ENCODE peak calls at places on chromosomes 4 and X, in nine cellular contexts. M, O, B, V, X, Y, D, E and W are unnamed samples.
A peak's percentile ranks its signal among the peaks of the same experiment; 100 is the strongest.

GRCh38 chr4:74659576-74660411 is 134.5 kb downstream of the BTC start:
- DNase-seq in E (no peak), B (no peak), Y (no peak), X (no peak), V (no peak), D (no peak), O (no peak), M (no peak), W (no peak)

GRCh38 chrX:19388741-19389140 is 45.0 kb downstream of the PDHA1 start:
- DNase-seq in X (no peak), M (no peak), D (no peak), E (no peak), O (no peak), B (no peak), Y (no peak), V (no peak), W (no peak)

GRCh38 chr4:184684491-184685189 is 35.1 kb downstream of the PRIMPOL start:
- DNase-seq in V (no peak), E (no peak), M (no peak), Y (no peak), D (no peak), O (no peak), B (no peak), X (no peak), W (no peak)

GRCh38 chr4:153465922-153466636 is at the start of gene TMEM131L:
- DNase-seq in V (peak; percentile 27), M (no peak), E (peak; percentile 69), D (peak; percentile 90), O (peak; percentile 67), Y (peak; percentile 49), X (peak; percentile 14), B (peak; percentile 67), W (peak; percentile 67)

GRCh38 chr4:105934381-105934780 is 39.1 kb downstream of the NPNT start:
- DNase-seq in O (no peak), E (no peak), Y (no peak), V (no peak), B (no peak), M (no peak), X (no peak), D (no peak), W (no peak)

GRCh38 chr4:1549638-1550035 is 134.5 kb downstream of the FAM53A start:
- DNase-seq in V (no peak), M (no peak), D (no peak), X (no peak), Y (no peak), O (no peak), B (no peak), E (no peak), W (no peak)

GRCh38 chrX:111719426-111720210 is 38.6 kb downstream of the ALG13 start:
- DNase-seq in M (no peak), B (no peak), Y (no peak), X (peak; percentile 4), E (no peak), D (no peak), V (peak; percentile 11), O (no peak), W (no peak)

GRCh38 chr4:154683956-154684681 is 59.7 kb upstream of the LRAT start:
- DNase-seq in M (no peak), Y (no peak), B (no peak), X (no peak), O (no peak), E (no peak), V (no peak), D (no peak), W (no peak)

GRCh38 chrX:105872921-105873320 is 50.6 kb downstream of the NRK start:
- DNase-seq in B (no peak), Y (no peak), M (no peak), E (no peak), O (no peak), D (no peak), V (no peak), X (no peak), W (no peak)

GRCh38 chr4:16591867-16592266 is 306.6 kb downstream of the LDB2 start:
- DNase-seq in V (no peak), O (no peak), D (no peak), E (no peak), M (no peak), Y (no peak), B (no peak), X (peak; percentile 14), W (no peak)

GRCh38 chr4:175971393-175972179 is 94.1 kb upstream of the WDR17 start:
- DNase-seq in M (no peak), Y (no peak), O (no peak), D (no peak), V (peak; percentile 14), X (no peak), B (no peak), E (no peak), W (no peak)

GRCh38 chr4:8097141-8097541 is 61.5 kb downstream of the ABLIM2 start:
- DNase-seq in O (no peak), V (no peak), E (no peak), X (no peak), M (no peak), Y (no peak), D (no peak), B (no peak), W (no peak)

GRCh38 chr4:17273047-17273446 is 238.8 kb downstream of the QDPR start:
- DNase-seq in M (no peak), X (no peak), E (no peak), V (no peak), B (no peak), O (no peak), D (no peak), Y (no peak), W (no peak)

GRCh38 chrX:9785944-9786741 is at the start of gene SHROOM2:
- DNase-seq in O (no peak), Y (no peak), X (no peak), B (no peak), E (no peak), V (no peak), D (peak; percentile 69), M (no peak), W (no peak)

GRCh38 chr4:22962186-22962786 is 269.5 kb downstream of the GBA3 start:
- DNase-seq in B (no peak), D (no peak), V (peak; percentile 8), X (no peak), O (no peak), E (no peak), Y (no peak), M (no peak), W (no peak)

GRCh38 chrX:68932611-68933010 is 103.8 kb downstream of the EFNB1 start:
- DNase-seq in O (no peak), X (peak; percentile 42), M (no peak), D (peak; percentile 61), E (no peak), V (peak; percentile 21), B (no peak), Y (no peak), W (no peak)

GRCh38 chr4:152696764-152697250 is 17.0 kb upstream of the TMEM154 start:
- DNase-seq in O (peak; percentile 3), V (no peak), E (peak; percentile 25), X (no peak), B (peak; percentile 60), Y (peak; percentile 30), M (no peak), D (no peak), W (no peak)

GRCh38 chr4:10184051-10184450 is 67.5 kb upstream of the WDR1 start:
- DNase-seq in X (no peak), D (no peak), B (no peak), E (no peak), M (no peak), V (no peak), Y (no peak), O (no peak), W (no peak)

GRCh38 chrX:38999967-39000745 is 198.9 kb downstream of the MID1IP1 start:
- DNase-seq in V (no peak), B (no peak), X (no peak), M (no peak), O (no peak), D (no peak), E (no peak), Y (no peak), W (no peak)

GRCh38 chrX:111869639-111870034 is 6.3 kb upstream of the TRPC5OS start:
- DNase-seq in O (peak; percentile 2), X (peak; percentile 59), E (no peak), Y (peak; percentile 5), V (peak; percentile 59), M (no peak), B (peak; percentile 5), D (no peak), W (no peak)

GRCh38 chr4:170202721-170203120 is 113.0 kb upstream of the AADAT start:
- DNase-seq in M (no peak), E (no peak), O (no peak), D (no peak), B (no peak), X (no peak), Y (no peak), V (no peak), W (no peak)

GRCh38 chr4:170700064-170700463 is 610.3 kb upstream of the AADAT start:
- DNase-seq in D (no peak), O (no peak), B (no peak), V (no peak), E (no peak), M (no peak), X (no peak), Y (no peak), W (no peak)

GRCh38 chr4:139958738-139959096 is 195.3 kb downstream of the MAML3 start:
- DNase-seq in D (no peak), V (no peak), M (no peak), Y (no peak), B (no peak), O (no peak), E (no peak), X (no peak), W (no peak)

GRCh38 chr4:146957252-146957651 is 11.6 kb upstream of the TTC29 start:
- DNase-seq in O (no peak), D (no peak), Y (no peak), M (no peak), X (no peak), V (no peak), E (no peak), B (no peak), W (no peak)

GRCh38 chr4:132587626-132588025 is 561.5 kb upstream of the PCDH10 start:
- DNase-seq in M (no peak), B (no peak), Y (no peak), D (no peak), O (no peak), X (no peak), E (no peak), V (no peak), W (no peak)

GRCh38 chrX:17413228-17413627 is 38.2 kb downstream of the NHS start:
- DNase-seq in Y (no peak), V (no peak), O (no peak), D (no peak), E (no peak), X (no peak), M (no peak), B (no peak), W (no peak)

GRCh38 chr4:40317921-40318658 is 17.0 kb upstream of the CHRNA9 start:
- DNase-seq in B (no peak), O (no peak), D (no peak), E (no peak), V (no peak), X (no peak), M (no peak), Y (no peak), W (no peak)

GRCh38 chr4:147626903-147627302 is 9.7 kb downstream of the TMEM184C start:
- DNase-seq in E (no peak), D (no peak), V (no peak), X (no peak), Y (no peak), B (no peak), M (no peak), O (no peak), W (no peak)

GRCh38 chrX:88425739-88426138 is 321.3 kb upstream of the CPXCR1 start:
- DNase-seq in Y (no peak), X (no peak), V (no peak), B (no peak), D (no peak), M (no peak), O (no peak), E (no peak), W (no peak)

GRCh38 chr4:32607978-32608377 is 1887.8 kb downstream of the PCDH7 start:
- DNase-seq in X (no peak), D (no peak), E (no peak), M (no peak), Y (no peak), V (no peak), B (no peak), O (no peak), W (no peak)

GRCh38 chrX:77014655-77015377 is 432.4 kb upstream of the FGF16 start:
- DNase-seq in X (peak; percentile 11), O (no peak), Y (no peak), M (no peak), E (no peak), B (no peak), V (peak; percentile 4), D (no peak), W (no peak)